ENCODE peak calls at places on chromosome 5, in ten cellular contexts. E is posterior vena cava; G is GM06990; N is effector memory CD4-positive, alpha-beta T cell; X is AG08395; S is stimulated activated CD4-positive, alpha-beta T cell treated with anti-CD3 and anti-CD28 coated beads, Interleukin-12 subunit alpha, Interleukin-12 subunit beta, amount 100 ng/mL, for 48 hours; W is MCF 10A; Y is HCT116; Z is small intestine; P is MM.1S. J is an unnamed sample.

GRCh38 chr5:1276930-1277329 is 17.9 kb downstream of the TERT start:
- DNase-seq in E (no peak), G (no peak), N (no peak), X (no peak), S (no peak), W (no peak), Y (no peak), Z (no peak), P (no peak), J (no peak)

GRCh38 chr5:128988476-128988875 is 23.2 kb downstream of the SLC27A6 start:
- DNase-seq in E (no peak), G (no peak), N (no peak), X (no peak), S (no peak), W (no peak), Y (no peak), Z (no peak), P (no peak), J (no peak)

GRCh38 chr5:16536246-16536645 is 70.6 kb upstream of the ZNF622 start:
- DNase-seq in E (no peak), G (no peak), N (no peak), X (no peak), S (no peak), W (no peak), Y (no peak), Z (peak; percentile 84), P (no peak), J (no peak)

GRCh38 chr5:29321591-29321990 is 1871.9 kb upstream of the CDH6 start:
- DNase-seq in E (no peak), G (no peak), N (no peak), X (no peak), S (no peak), W (no peak), Y (no peak), Z (no peak), P (no peak), J (no peak)

GRCh38 chr5:32712463-32713395 is 1.6 kb downstream of the NPR3 start:
- DNase-seq in E (peak; percentile 40), G (peak; percentile 27), N (no peak), X (peak; percentile 19), S (no peak), W (no peak), Y (no peak), Z (no peak), P (no peak), J (no peak)

GRCh38 chr5:124661317-124662141 is 84.9 kb downstream of the ZNF608 start:
- DNase-seq in E (no peak), G (no peak), N (no peak), X (peak; percentile 56), S (no peak), W (peak; percentile 66), Y (peak; percentile 81), Z (peak; percentile 74), P (no peak), J (no peak)

GRCh38 chr5:132098151-132098594 is 24.6 kb downstream of the CSF2 start:
- DNase-seq in E (no peak), G (no peak), N (no peak), X (peak; percentile 29), S (no peak), W (no peak), Y (no peak), Z (no peak), P (no peak), J (no peak)

GRCh38 chr5:15650266-15650665 is 150.3 kb downstream of the FBXL7 start:
- DNase-seq in E (no peak), G (no peak), N (no peak), X (no peak), S (no peak), W (no peak), Y (no peak), Z (no peak), P (no peak), J (no peak)

GRCh38 chr5:10120934-10121333 is 128.8 kb downstream of the ATPSCKMT start:
- DNase-seq in E (no peak), G (no peak), N (no peak), X (no peak), S (no peak), W (no peak), Y (no peak), Z (no peak), P (no peak), J (no peak)

GRCh38 chr5:36734422-36734821 is 128.0 kb downstream of the SLC1A3 start:
- DNase-seq in E (no peak), G (no peak), N (no peak), X (peak; percentile 18), S (no peak), W (peak; percentile 57), Y (no peak), Z (peak; percentile 63), P (no peak), J (no peak)

GRCh38 chr5:170482511-170482910 is 21.3 kb upstream of the KCNIP1 start:
- DNase-seq in E (no peak), G (no peak), N (no peak), X (no peak), S (no peak), W (no peak), Y (no peak), Z (no peak), P (no peak), J (no peak)

GRCh38 chr5:133611357-133612020 is 852 bp downstream of the FSTL4 start:
- DNase-seq in E (no peak), G (peak; percentile 15), N (no peak), X (no peak), S (no peak), W (no peak), Y (no peak), Z (no peak), P (no peak), J (no peak)

GRCh38 chr5:112614285-112614684 is 123.4 kb upstream of the APC start:
- DNase-seq in E (no peak), G (no peak), N (no peak), X (no peak), S (no peak), W (no peak), Y (no peak), Z (no peak), P (no peak), J (no peak)

GRCh38 chr5:172778223-172778814 is 7.3 kb upstream of the DUSP1 start:
- DNase-seq in E (no peak), G (no peak), N (no peak), X (peak; percentile 84), S (no peak), W (peak; percentile 97), Y (peak; percentile 90), Z (peak; percentile 94), P (no peak), J (no peak)

GRCh38 chr5:175823731-175824525 is 47.5 kb upstream of the CPLX2 start:
- DNase-seq in E (no peak), G (no peak), N (no peak), X (no peak), S (no peak), W (no peak), Y (no peak), Z (no peak), P (no peak), J (no peak)

GRCh38 chr5:140700177-140701144 is at the start of gene ZMAT2:
- DNase-seq in E (peak; percentile 98), G (peak; percentile 78), N (peak; percentile 92), X (peak; percentile 99), S (peak; percentile 87), W (peak; percentile 100), Y (peak; percentile 98), Z (peak; percentile 99), P (peak; percentile 99), J (peak; percentile 88)

GRCh38 chr5:105806601-105807000 is 1864.1 kb downstream of the EFNA5 start:
- DNase-seq in E (no peak), G (no peak), N (no peak), X (no peak), S (no peak), W (no peak), Y (no peak), Z (no peak), P (no peak), J (no peak)

GRCh38 chr5:115325291-115326019 is 29.0 kb upstream of the CCDC112 start:
- DNase-seq in E (no peak), G (no peak), N (no peak), X (no peak), S (no peak), W (no peak), Y (no peak), Z (no peak), P (no peak), J (no peak)

GRCh38 chr5:59810041-59810440 is 83.5 kb downstream of the PDE4D start:
- DNase-seq in E (peak; percentile 92), G (peak; percentile 22), N (peak; percentile 36), X (peak; percentile 72), S (peak; percentile 24), W (peak; percentile 66), Y (peak; percentile 56), Z (peak; percentile 74), P (peak; percentile 70), J (peak; percentile 42)

GRCh38 chr5:61598140-61598539 is 266.1 kb downstream of the ZSWIM6 start:
- DNase-seq in E (no peak), G (no peak), N (no peak), X (no peak), S (no peak), W (no peak), Y (no peak), Z (peak; percentile 5), P (no peak), J (no peak)

GRCh38 chr5:167701103-167701502 is 590.3 kb upstream of the WWC1 start:
- DNase-seq in E (no peak), G (no peak), N (no peak), X (no peak), S (no peak), W (no peak), Y (no peak), Z (no peak), P (no peak), J (no peak)

GRCh38 chr5:81425569-81425968 is 31.6 kb upstream of the ACOT12 start:
- DNase-seq in E (no peak), G (peak; percentile 28), N (no peak), X (peak; percentile 17), S (no peak), W (peak; percentile 49), Y (peak; percentile 28), Z (peak; percentile 35), P (peak; percentile 49), J (peak; percentile 46)

GRCh38 chr5:10218658-10219057 is 31.0 kb downstream of the ATPSCKMT start:
- DNase-seq in E (no peak), G (no peak), N (no peak), X (no peak), S (no peak), W (no peak), Y (no peak), Z (no peak), P (no peak), J (no peak)

GRCh38 chr5:14491015-14491414 is 90.6 kb upstream of the OTULINL start:
- DNase-seq in E (no peak), G (no peak), N (no peak), X (no peak), S (no peak), W (no peak), Y (no peak), Z (no peak), P (no peak), J (no peak)

GRCh38 chr5:30438785-30439184 is 754.7 kb upstream of the CDH6 start:
- DNase-seq in E (no peak), G (no peak), N (no peak), X (no peak), S (no peak), W (no peak), Y (no peak), Z (no peak), P (no peak), J (no peak)

GRCh38 chr5:107672212-107673105 is 1.7 kb upstream of the EFNA5 start:
- DNase-seq in E (peak; percentile 86), G (peak; percentile 74), N (no peak), X (peak; percentile 62), S (no peak), W (peak; percentile 99), Y (peak; percentile 88), Z (peak; percentile 81), P (peak; percentile 44), J (no peak)

GRCh38 chr5:151556808-151557207 is 34.3 kb downstream of the FAT2 start:
- DNase-seq in E (no peak), G (no peak), N (no peak), X (no peak), S (no peak), W (no peak), Y (no peak), Z (no peak), P (no peak), J (no peak)

GRCh38 chr5:100553209-100553608 is 18.0 kb downstream of the FAM174A start:
- DNase-seq in E (no peak), G (no peak), N (no peak), X (peak; percentile 8), S (no peak), W (no peak), Y (no peak), Z (no peak), P (peak; percentile 5), J (no peak)

J was measured in T-helper 1 cell.